ENCODE peak calls at places on chromosomes 16 and 17, in five cellular contexts. T, W, I, N and M are unnamed samples.

GRCh38 chr16:57216968-57217367 is 28.1 kb upstream of the ARL2BP start:
- DNase-seq in W (no peak), T (no peak), I (no peak), N (no peak), M (no peak)

GRCh38 chr17:58809564-58809936 is 53.9 kb downstream of the PPM1E start:
- DNase-seq in N (no peak), W (no peak), I (no peak), T (no peak), M (no peak)

GRCh38 chr16:29809850-29810698 is 1.9 kb upstream of the PRRT2 start:
- DNase-seq in T (peak), W (no peak), I (peak), N (no peak), M (no peak)

GRCh38 chr16:72291531-72291981 is 119.6 kb upstream of the PMFBP1 start:
- DNase-seq in N (peak), I (peak), W (no peak), T (peak), M (no peak)

GRCh38 chr16:88747588-88748301 is 37.3 kb downstream of the PIEZO1 start:
- DNase-seq in W (no peak), I (no peak), T (no peak), N (peak), M (no peak)

GRCh38 chr17:61402978-61403845 is 3.6 kb downstream of the TBX2 start:
- DNase-seq in N (no peak), W (no peak), T (no peak), I (no peak), M (no peak)

GRCh38 chr16:27314161-27314723 is 468 bp downstream of the IL4R start:
- DNase-seq in N (peak), W (peak), I (peak), T (peak), M (peak)

GRCh38 chr17:78667741-78668640 is 90.8 kb upstream of the DNAH17 start:
- DNase-seq in T (peak), I (no peak), W (no peak), N (no peak), M (peak)

GRCh38 chr17:78745407-78746088 is 36.5 kb downstream of the CYTH1 start:
- DNase-seq in T (peak), W (no peak), N (no peak), I (peak), M (no peak)

GRCh38 chr17:72502111-72502939 is 381.5 kb downstream of the SOX9 start:
- DNase-seq in N (no peak), W (no peak), T (no peak), I (peak), M (no peak)

GRCh38 chr16:16996830-16997229 is 473.9 kb downstream of the XYLT1 start:
- DNase-seq in I (no peak), N (no peak), T (no peak), W (no peak), M (no peak)

GRCh38 chr17:80063815-80064585 is 27.6 kb downstream of the CCDC40 start:
- DNase-seq in N (peak), I (peak), T (peak), W (no peak), M (no peak)

GRCh38 chr16:27977966-27978365 is 85.5 kb downstream of the GSG1L start:
- DNase-seq in T (peak), W (peak), I (peak), N (no peak), M (no peak)

GRCh38 chr17:70033165-70033564 is 41.9 kb upstream of the KCNJ16 start:
- DNase-seq in N (no peak), T (no peak), W (no peak), I (no peak), M (no peak)

GRCh38 chr17:74616696-74617095 is 6.8 kb downstream of the CD300E start:
- DNase-seq in N (no peak), I (no peak), T (no peak), W (no peak), M (peak)

GRCh38 chr16:79864032-79864780 is 263.7 kb upstream of the MAF start:
- DNase-seq in I (no peak), W (no peak), T (no peak), N (no peak), M (no peak)

GRCh38 chr16:79865918-79866317 is 265.4 kb upstream of the MAF start:
- DNase-seq in I (no peak), N (no peak), W (no peak), T (no peak), M (no peak)

GRCh38 chr16:79862601-79863000 is 262.1 kb upstream of the MAF start:
- DNase-seq in W (no peak), I (no peak), N (no peak), T (no peak), M (no peak)

GRCh38 chr16:79864781-79865391 is 264.3 kb upstream of the MAF start:
- DNase-seq in W (no peak), N (no peak), I (no peak), T (no peak), M (no peak)

GRCh38 chr16:79863128-79864031 is 262.8 kb upstream of the MAF start:
- DNase-seq in T (no peak), I (no peak), W (no peak), N (no peak), M (no peak)
- H3K27ac ChIP-seq in T (no peak), I (no peak), W (no peak), N (no peak), M (no peak)

GRCh38 chr17:29216181-29216580 is 30.5 kb upstream of the CRYBA1 start:
- DNase-seq in N (no peak), T (no peak), I (no peak), W (no peak), M (no peak)

GRCh38 chr17:29216856-29217255 is 29.8 kb upstream of the CRYBA1 start:
- DNase-seq in W (no peak), I (no peak), N (no peak), T (no peak), M (no peak)

GRCh38 chr17:29215174-29215573 is 31.5 kb upstream of the CRYBA1 start:
- DNase-seq in W (no peak), I (no peak), T (no peak), N (no peak), M (no peak)

GRCh38 chr17:29214215-29215146 is 32.2 kb upstream of the CRYBA1 start:
- DNase-seq in N (no peak), T (no peak), W (no peak), I (peak), M (peak)

GRCh38 chr17:29215717-29216116 is 30.9 kb upstream of the CRYBA1 start:
- DNase-seq in T (peak), W (no peak), I (peak), N (no peak), M (no peak)
- H3K27ac ChIP-seq in T (no peak), W (no peak), I (no peak), N (no peak), M (no peak)

GRCh38 chr17:12634789-12635414 is 30.8 kb upstream of the MYOCD start:
- DNase-seq in W (no peak), N (no peak), T (no peak), I (no peak), M (no peak)
- H3K27ac ChIP-seq in W (no peak), N (peak), T (no peak), I (no peak), M (peak)

GRCh38 chr17:82134101-82134500 is 36.1 kb upstream of the FASN start:
- DNase-seq in I (no peak), N (no peak), W (no peak), T (no peak), M (no peak)
- H3K27ac ChIP-seq in I (no peak), N (peak), W (no peak), T (no peak), M (no peak)

DNA sequence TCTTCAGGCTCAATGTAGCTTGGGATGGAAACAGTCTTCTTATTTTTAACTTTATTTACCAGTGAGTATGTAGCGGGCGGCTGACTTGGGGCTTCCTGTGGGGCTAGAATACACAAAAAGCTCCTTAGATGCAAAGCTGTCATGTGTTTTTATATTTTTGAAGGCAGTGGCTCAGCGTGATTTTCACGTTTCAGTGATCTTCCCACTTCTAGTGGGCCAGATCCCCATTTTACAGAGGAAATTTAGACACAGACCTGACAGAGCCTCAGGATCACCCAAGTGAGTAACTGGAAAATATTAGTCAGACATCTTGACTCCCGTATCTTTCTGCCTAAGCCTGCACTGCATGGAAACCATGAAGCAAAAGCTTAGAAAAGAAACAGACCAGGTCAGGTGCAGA is 19.2 kb upstream of the ZNF594 start:
- DNase-seq in N (no peak), I (peak), W (no peak), T (no peak), M (no peak)
- H3K27ac ChIP-seq in N (no peak), I (no peak), W (no peak), T (no peak), M (no peak)

GRCh38 chr17:45949755-45950320 is 49.2 kb upstream of the STH start:
- DNase-seq in W (no peak), I (no peak), T (no peak), N (no peak), M (no peak)
- H3K27ac ChIP-seq in W (no peak), I (no peak), T (no peak), N (peak), M (no peak)